ENCODE peak calls at places on chromosomes 5 and 9, in seven cellular contexts. M, G, S, Y, X, I and O are unnamed samples.
A peak's percentile ranks its signal among the peaks of the same experiment; 100 is the strongest.

GRCh38 chr9:94016744-94017143 is 61.6 kb upstream of the BARX1 start:
- DNase-seq in M (no peak), G (no peak), S (no peak), Y (no peak), X (no peak), I (no peak), O (no peak)

GRCh38 chr9:124594673-124595072 is 87.5 kb upstream of the NR5A1 start:
- DNase-seq in M (no peak), G (no peak), S (no peak), Y (no peak), X (no peak), I (peak; percentile 7), O (no peak)

GRCh38 chr5:77319140-77319539 is 108.7 kb downstream of the PDE8B start:
- DNase-seq in M (no peak), G (no peak), S (no peak), Y (no peak), X (no peak), I (no peak), O (no peak)

GRCh38 chr5:173864126-173865075 is 23.7 kb upstream of the CPEB4 start:
- DNase-seq in M (no peak), G (no peak), S (no peak), Y (no peak), X (no peak), I (no peak), O (no peak)

GRCh38 chr9:3177921-3178320 is 334.0 kb upstream of the PUM3 start:
- DNase-seq in M (peak; percentile 33), G (no peak), S (no peak), Y (no peak), X (no peak), I (peak; percentile 11), O (no peak)

GRCh38 chr5:77155179-77155839 is 55.2 kb upstream of the PDE8B start:
- DNase-seq in M (no peak), G (no peak), S (no peak), Y (no peak), X (no peak), I (no peak), O (no peak)

GRCh38 chr5:126508962-126509279 is 85.7 kb downstream of the GRAMD2B start:
- DNase-seq in M (peak; percentile 52), G (no peak), S (no peak), Y (no peak), X (peak; percentile 51), I (no peak), O (peak; percentile 30)

GRCh38 chr5:68253612-68254341 is 38.2 kb downstream of the PIK3R1 start:
- DNase-seq in M (peak; percentile 83), G (no peak), S (no peak), Y (no peak), X (no peak), I (peak; percentile 51), O (no peak)

GRCh38 chr5:78907255-78907886 is 77.7 kb downstream of the ARSB start:
- DNase-seq in M (peak; percentile 91), G (peak; percentile 70), S (no peak), Y (peak; percentile 24), X (peak; percentile 38), I (peak; percentile 96), O (no peak)

GRCh38 chr9:127200106-127200862 is 64.3 kb upstream of the GARNL3 start:
- DNase-seq in M (no peak), G (no peak), S (no peak), Y (no peak), X (no peak), I (no peak), O (no peak)

GRCh38 chr9:116855881-116856662 is 169.0 kb downstream of the TRIM32 start:
- DNase-seq in M (no peak), G (no peak), S (no peak), Y (no peak), X (no peak), I (peak; percentile 10), O (no peak)

GRCh38 chr5:61171479-61171878 is 9.2 kb upstream of the SMIM15 start:
- DNase-seq in M (no peak), G (no peak), S (no peak), Y (no peak), X (no peak), I (no peak), O (no peak)

GRCh38 chr9:37385286-37385685 is 37.2 kb upstream of the GRHPR start:
- DNase-seq in M (no peak), G (no peak), S (no peak), Y (no peak), X (no peak), I (no peak), O (no peak)

GRCh38 chr5:89120719-89121118 is 237.7 kb upstream of the MEF2C start:
- DNase-seq in M (peak; percentile 47), G (no peak), S (peak; percentile 58), Y (no peak), X (no peak), I (peak; percentile 6), O (no peak)

GRCh38 chr9:134247918-134248631 is 78.2 kb upstream of the RXRA start:
- DNase-seq in M (no peak), G (no peak), S (no peak), Y (no peak), X (no peak), I (no peak), O (no peak)

GRCh38 chr9:109269839-109270238 is 51.0 kb downstream of the EPB41L4B start:
- DNase-seq in M (no peak), G (no peak), S (no peak), Y (no peak), X (no peak), I (no peak), O (no peak)

GRCh38 chr5:35303152-35303551 is 72.9 kb upstream of the PRLR start:
- DNase-seq in M (no peak), G (no peak), S (no peak), Y (peak; percentile 16), X (no peak), I (no peak), O (no peak)

GRCh38 chr9:21803674-21804048 is 1.2 kb downstream of the MTAP start:
- DNase-seq in M (peak; percentile 17), G (no peak), S (no peak), Y (no peak), X (no peak), I (peak; percentile 24), O (no peak)

DNA sequence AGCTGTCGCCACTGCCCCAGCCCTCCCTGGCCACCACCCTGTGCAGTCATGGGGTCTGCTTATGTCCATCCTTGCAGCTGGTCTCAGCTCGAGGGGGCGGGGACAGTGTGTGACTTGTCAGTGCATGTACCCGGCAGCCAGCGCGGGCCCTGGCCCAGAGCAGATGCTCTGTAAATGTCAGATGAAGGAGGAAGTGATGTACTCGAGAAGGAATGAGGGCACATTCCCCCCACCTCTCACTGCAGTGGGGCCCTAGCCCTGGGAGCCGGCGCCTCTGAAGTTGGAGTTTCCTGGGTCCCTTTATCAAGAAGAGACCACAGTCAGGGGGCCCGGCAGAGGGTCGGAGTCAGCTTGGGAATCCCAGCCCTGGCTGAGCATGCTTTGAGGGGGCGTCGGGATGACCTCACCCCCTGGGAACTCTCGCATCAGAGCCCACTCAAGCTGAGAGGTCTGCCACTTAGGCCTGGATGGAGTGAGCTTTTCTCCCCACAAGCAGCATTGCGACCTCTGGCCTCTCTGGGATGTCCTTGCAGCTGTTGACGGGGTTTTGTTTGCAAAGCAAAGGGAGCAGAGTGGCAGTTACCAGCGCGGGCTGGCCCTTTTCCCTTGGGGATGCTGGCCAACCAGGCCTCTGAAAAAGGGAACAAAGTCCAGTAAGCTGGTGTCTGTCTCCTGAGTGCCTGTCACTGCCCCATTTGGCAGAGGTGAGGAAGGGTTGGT is 19.0 kb downstream of the NEURL1B start:
- DNase-seq in M (peak; percentile 92), G (peak; percentile 92), S (peak; percentile 95), Y (no peak), X (peak; percentile 85), I (peak; percentile 56), O (peak; percentile 88)
- TF ChIP-seq CTCF in M (no peak), G (no peak), S (no peak), Y (no peak), X (no peak), I (no peak), O (no peak)

GRCh38 chr5:124511791-124512190 is 234.6 kb downstream of the ZNF608 start:
- DNase-seq in M (peak; percentile 50), G (no peak), S (no peak), Y (no peak), X (no peak), I (no peak), O (no peak)
- TF ChIP-seq CTCF in M (no peak), G (no peak), S (no peak), Y (no peak), X (no peak), I (no peak), O (no peak)

GRCh38 chr5:2697041-2697440 is 54.4 kb downstream of the IRX2 start:
- DNase-seq in M (no peak), G (no peak), S (no peak), Y (no peak), X (no peak), I (no peak), O (peak; percentile 73)

GRCh38 chr5:2698581-2698980 is 52.9 kb downstream of the IRX2 start:
- DNase-seq in M (no peak), G (no peak), S (no peak), Y (no peak), X (no peak), I (no peak), O (peak; percentile 73)

GRCh38 chr5:2697446-2698200 is 53.9 kb downstream of the IRX2 start:
- DNase-seq in M (no peak), G (no peak), S (no peak), Y (no peak), X (no peak), I (no peak), O (peak; percentile 69)

GRCh38 chr5:2696156-2696807 is 55.2 kb downstream of the IRX2 start:
- DNase-seq in M (no peak), G (no peak), S (no peak), Y (no peak), X (no peak), I (no peak), O (peak; percentile 66)

DNA sequence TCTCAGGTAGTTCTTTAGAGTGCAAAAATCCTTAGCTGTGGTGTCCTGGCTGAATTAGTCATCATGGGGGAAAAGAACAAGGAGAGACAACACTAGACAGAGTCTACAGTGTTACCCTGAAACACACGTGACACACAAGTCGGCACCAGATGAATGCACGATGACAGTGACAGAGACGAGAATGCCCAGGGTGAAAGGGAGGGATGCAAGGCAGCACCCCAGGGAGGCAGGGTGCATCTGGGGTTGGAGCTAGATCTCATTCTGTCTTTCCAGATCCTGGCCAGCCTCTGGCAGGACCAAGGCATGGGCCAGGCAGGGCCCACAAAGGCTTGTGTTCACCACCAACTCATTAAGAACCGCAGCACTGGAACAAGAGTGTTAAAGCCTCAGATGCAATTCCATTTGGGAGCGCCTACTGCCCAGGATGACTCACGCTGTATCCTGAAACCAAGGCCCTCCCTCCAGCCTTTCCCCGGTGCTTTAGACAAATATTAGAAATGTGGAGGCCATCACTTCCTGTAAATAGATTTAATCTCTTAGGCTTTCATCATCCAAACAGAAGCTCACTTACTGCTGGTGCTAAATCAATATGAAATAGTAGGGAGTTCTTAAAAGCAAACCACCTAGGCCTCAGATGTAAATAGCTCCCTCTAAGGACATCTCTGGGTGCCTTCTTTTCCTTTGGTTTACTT is 56.1 kb downstream of the IRX2 start:
- DNase-seq in M (no peak), G (no peak), S (no peak), Y (no peak), X (no peak), I (no peak), O (peak; percentile 56)
- TF ChIP-seq CTCF in M (no peak), G (no peak), S (no peak), Y (no peak), X (no peak), I (no peak), O (no peak)

DNA sequence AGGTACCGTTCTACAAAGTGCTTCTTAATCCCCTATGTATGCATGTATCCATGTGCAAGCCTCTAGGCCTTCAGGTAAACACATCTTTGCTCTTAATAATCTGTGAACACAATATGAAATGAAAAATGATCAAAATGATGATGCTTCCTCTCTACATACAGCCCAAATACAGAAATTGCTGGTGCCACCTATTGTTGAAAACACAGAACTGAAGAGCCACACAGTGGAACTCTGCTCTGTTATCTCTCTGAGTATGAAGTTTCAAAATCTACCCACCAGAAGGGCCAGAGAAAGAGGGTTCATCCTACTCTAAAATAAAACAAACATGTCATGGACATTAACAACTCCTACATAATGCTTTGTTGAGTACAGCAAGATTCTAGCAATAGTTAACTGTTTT is 71.3 kb downstream of the GLIS3 start:
- DNase-seq in M (peak; percentile 66), G (no peak), S (no peak), Y (no peak), X (no peak), I (peak; percentile 60), O (no peak)
- TF ChIP-seq CTCF in M (peak; percentile 69), G (peak; percentile 49), S (no peak), Y (peak; percentile 20), X (peak; percentile 9), I (peak; percentile 78), O (peak; percentile 78)